ENCODE peak calls at places on chromosome 12, in six cellular contexts. L is PC-9, B is fibroblast of pulmonary artery, A is cardiac muscle cell, O is GM12864, F is HCT116. R is an unnamed sample.

GRCh38 chr12:108495054-108495453 is 20.0 kb upstream of the FICD start:
- DNase-seq in B (peak), F (peak), A (peak), O (no peak), L (no peak), R (no peak)

GRCh38 chr12:42990387-42990786 is 400.8 kb upstream of the PRICKLE1 start:
- DNase-seq in F (no peak), A (no peak), O (no peak), L (no peak), B (no peak), R (no peak)

GRCh38 chr12:74449872-74450271 is 87.8 kb upstream of the ATXN7L3B start:
- DNase-seq in L (no peak), O (no peak), F (peak), B (peak), A (no peak), R (no peak)

GRCh38 chr12:21678959-21679358 is 21.3 kb upstream of the LDHB start:
- DNase-seq in O (no peak), F (no peak), A (no peak), L (no peak), B (no peak), R (no peak)

GRCh38 chr12:49364989-49365388 is 2.3 kb upstream of the SPATS2 start:
- DNase-seq in F (no peak), B (peak), A (peak), L (no peak), O (no peak), R (no peak)

GRCh38 chr12:94699796-94700195 is 49.4 kb upstream of the TMCC3 start:
- DNase-seq in B (no peak), A (no peak), F (no peak), O (no peak), L (peak), R (no peak)

GRCh38 chr12:3544296-3544965 is 53.4 kb downstream of the PRMT8 start:
- DNase-seq in L (no peak), F (no peak), O (no peak), A (no peak), B (no peak), R (no peak)

GRCh38 chr12:81610955-81611889 is 147.9 kb downstream of the PPFIA2 start:
- DNase-seq in L (no peak), O (no peak), F (no peak), A (peak), B (peak), R (no peak)

GRCh38 chr12:38664661-38665269 is 240.6 kb downstream of the CPNE8 start:
- DNase-seq in L (no peak), F (peak), B (peak), A (peak), O (no peak), R (peak)

GRCh38 chr12:104295954-104296353 is 7.6 kb upstream of the EID3 start:
- DNase-seq in B (no peak), F (no peak), L (peak), O (no peak), A (no peak), R (no peak)

GRCh38 chr12:5520831-5521230 is 88.9 kb downstream of the NTF3 start:
- DNase-seq in A (no peak), B (no peak), F (no peak), L (no peak), O (no peak), R (no peak)

GRCh38 chr12:24921251-24922038 is 27.5 kb downstream of the BCAT1 start:
- DNase-seq in F (no peak), O (no peak), A (peak), L (peak), B (peak), R (no peak)

GRCh38 chr12:122646568-122647220 is 56.5 kb downstream of the HCAR2 start:
- DNase-seq in F (no peak), O (peak), A (peak), B (peak), L (no peak), R (no peak)

GRCh38 chr12:108302471-108303311 is 36.4 kb downstream of the CMKLR1 start:
- DNase-seq in A (peak), F (no peak), L (peak), O (no peak), B (peak), R (no peak)

GRCh38 chr12:98754095-98754494 is 109.0 kb downstream of the APAF1 start:
- DNase-seq in O (peak), L (peak), A (peak), F (no peak), B (peak), R (peak)

GRCh38 chr12:113040722-113041168 is 15.8 kb upstream of the DTX1 start:
- DNase-seq in B (peak), A (peak), O (no peak), F (peak), L (peak), R (no peak)

GRCh38 chr12:10220398-10221077 is 7.9 kb downstream of the GABARAPL1 start:
- DNase-seq in A (peak), F (no peak), O (no peak), B (peak), L (no peak), R (peak)

GRCh38 chr12:118432812-118433540 is 56.6 kb downstream of the SUDS3 start:
- DNase-seq in F (no peak), B (no peak), L (no peak), A (no peak), O (no peak), R (no peak)

GRCh38 chr12:50506753-50507473 is 2.1 kb downstream of the DIP2B start:
- DNase-seq in F (no peak), A (peak), O (no peak), B (peak), L (no peak), R (no peak)

GRCh38 chr12:109493938-109494337 is 16.5 kb downstream of the UBE3B start:
- DNase-seq in O (no peak), B (no peak), A (no peak), L (no peak), F (no peak), R (no peak)

GRCh38 chr12:89919241-89919906 is 210.7 kb upstream of the ATP2B1 start:
- DNase-seq in B (no peak), A (no peak), F (no peak), L (no peak), O (no peak), R (peak)

GRCh38 chr12:89924191-89924590 is 215.6 kb upstream of the ATP2B1 start:
- DNase-seq in L (no peak), A (no peak), O (no peak), F (no peak), B (no peak), R (no peak)

GRCh38 chr12:89918172-89918880 is 209.7 kb upstream of the ATP2B1 start:
- DNase-seq in O (no peak), F (no peak), A (no peak), L (no peak), B (no peak), R (peak)

GRCh38 chr12:89920866-89921265 is 212.2 kb upstream of the ATP2B1 start:
- DNase-seq in F (no peak), A (no peak), L (no peak), O (no peak), B (no peak), R (no peak)
- H3K4me3 ChIP-seq in F (no peak), A (no peak), L (no peak), O (no peak), B (no peak), R (no peak)

GRCh38 chr12:130489293-130489692 is 151.6 kb downstream of the PIWIL1 start:
- DNase-seq in F (no peak), A (no peak), L (no peak), B (no peak), O (no peak), R (no peak)

GRCh38 chr12:130493951-130494350 is 156.3 kb downstream of the PIWIL1 start:
- DNase-seq in A (no peak), F (no peak), B (no peak), L (no peak), O (no peak), R (no peak)

GRCh38 chr12:130490674-130491073 is 153.0 kb downstream of the PIWIL1 start:
- DNase-seq in F (no peak), L (no peak), B (no peak), O (no peak), A (no peak), R (no peak)

GRCh38 chr12:130494736-130495135 is 157.0 kb downstream of the PIWIL1 start:
- DNase-seq in L (no peak), O (no peak), A (no peak), B (no peak), F (no peak), R (no peak)

DNA sequence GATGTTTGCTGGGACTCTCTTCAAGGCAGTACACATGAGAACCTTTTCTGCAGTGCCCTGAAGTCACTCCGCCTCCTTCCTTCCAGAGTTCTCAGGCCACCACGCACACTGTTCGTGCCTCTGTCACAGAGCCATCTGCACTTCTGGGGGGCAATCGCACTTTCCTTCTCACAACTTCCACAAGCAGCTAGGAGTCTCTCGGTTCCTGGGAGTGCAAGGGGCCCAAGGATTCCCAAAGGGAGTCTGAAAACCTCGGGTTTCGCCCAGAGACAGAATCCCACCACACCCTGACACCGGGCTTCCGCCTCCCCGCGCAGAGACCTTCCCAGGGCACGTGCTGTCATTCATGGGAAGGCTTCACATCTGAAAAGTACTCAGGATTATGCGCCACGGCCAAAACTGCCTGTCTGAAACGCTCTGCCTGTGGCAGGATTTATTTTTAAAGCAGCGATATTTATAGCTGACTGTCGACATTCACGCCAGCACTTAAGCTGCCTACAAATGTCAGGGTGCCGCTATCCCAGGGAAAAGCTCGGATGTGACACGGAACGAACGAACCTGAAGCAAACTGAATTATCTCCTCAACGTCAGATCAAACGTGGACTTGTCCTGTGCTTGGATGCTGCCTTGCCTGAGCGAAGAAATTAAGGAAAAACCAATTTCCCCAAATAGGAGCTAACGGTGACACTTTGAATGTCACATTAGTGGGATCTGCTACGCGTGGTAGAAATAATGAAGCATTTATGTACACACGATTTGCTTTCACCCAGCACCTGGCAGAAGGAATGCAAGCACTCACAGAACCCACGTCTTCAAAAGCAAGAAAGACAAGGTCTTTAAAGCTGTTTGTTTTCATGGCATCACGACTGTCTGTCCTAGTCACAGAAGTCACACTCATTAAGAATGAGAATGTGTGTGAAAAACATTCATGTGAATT is 154.0 kb downstream of the PIWIL1 start:
- DNase-seq in O (no peak), A (no peak), L (no peak), F (no peak), B (no peak), R (no peak)
- H3K4me3 ChIP-seq in O (no peak), A (no peak), L (no peak), F (no peak), B (no peak), R (no peak)

DNA sequence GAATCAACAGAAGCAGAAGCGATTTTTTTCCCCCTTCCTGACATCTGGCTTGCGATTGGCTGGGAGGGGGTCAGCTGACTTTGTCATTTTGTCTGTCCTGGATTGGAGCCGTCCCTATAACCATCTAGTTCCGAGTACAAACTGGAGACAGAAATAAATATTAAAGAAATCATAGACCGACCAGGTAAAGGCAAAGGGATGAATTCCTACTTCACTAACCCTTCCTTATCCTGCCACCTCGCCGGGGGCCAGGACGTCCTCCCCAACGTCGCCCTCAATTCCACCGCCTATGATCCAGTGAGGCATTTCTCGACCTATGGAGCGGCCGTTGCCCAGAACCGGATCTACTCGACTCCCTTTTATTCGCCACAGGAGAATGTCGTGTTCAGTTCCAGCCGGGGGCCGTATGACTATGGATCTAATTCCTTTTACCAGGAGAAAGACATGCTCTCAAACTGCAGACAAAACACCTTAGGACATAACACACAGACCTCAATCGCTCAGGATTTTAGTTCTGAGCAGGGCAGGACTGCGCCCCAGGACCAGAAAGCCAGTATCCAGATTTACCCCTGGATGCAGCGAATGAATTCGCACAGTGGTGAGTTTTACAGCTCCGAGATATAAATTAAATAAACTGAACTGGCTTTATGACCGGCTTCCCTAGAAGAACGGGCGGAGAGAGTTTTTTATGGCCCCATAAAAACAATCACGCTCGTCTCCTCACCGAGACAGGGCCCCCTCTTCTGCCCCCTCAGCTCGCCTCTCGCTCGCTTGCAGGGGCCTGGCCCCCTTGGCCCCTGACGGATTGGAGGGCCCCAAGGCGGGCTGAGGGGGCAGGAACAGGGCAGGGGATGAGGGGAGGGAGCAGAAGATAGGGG is at the start of gene HOXC6:
- DNase-seq in F (no peak), O (no peak), A (no peak), B (no peak), L (no peak), R (no peak)
- H3K4me3 ChIP-seq in F (no peak), O (no peak), A (no peak), B (peak), L (no peak), R (peak)

DNA sequence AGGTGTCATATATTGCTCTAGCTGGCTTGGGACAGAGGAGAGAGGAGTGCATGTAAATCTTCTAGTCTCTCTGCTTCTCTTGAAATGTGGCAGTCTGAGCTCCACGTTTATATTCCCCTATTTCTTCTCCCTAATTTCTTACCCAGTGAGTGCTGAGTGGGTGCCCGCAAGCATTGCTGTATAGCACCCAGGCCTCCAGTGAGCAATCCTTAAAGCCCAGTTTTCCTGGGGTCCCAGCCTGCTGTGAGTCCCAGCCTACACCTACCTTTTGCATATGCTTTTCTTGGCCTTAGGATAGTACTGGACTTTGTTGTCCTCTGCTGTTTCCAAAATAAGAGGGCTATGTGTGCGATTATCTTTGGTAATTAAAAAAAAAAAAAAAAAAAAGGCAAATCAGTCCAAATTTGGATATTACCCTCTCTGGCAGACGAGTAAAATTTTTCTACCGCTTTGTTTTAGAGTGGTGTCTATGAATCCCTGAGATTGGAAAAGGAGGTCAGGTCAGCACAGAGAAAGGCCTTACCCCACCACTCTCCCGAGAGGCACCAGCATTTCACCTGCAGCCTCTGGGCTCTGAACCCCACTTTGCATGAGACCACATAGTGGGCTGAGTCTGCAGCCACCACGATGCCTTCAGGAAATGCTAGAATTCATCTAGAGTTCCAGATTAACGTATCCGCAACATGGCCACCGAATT is 1.1 kb downstream of the MGST1 start:
- DNase-seq in A (peak), F (no peak), B (peak), L (no peak), O (no peak), R (no peak)
- H3K4me3 ChIP-seq in A (peak), F (peak), B (peak), L (peak), O (no peak), R (peak)